ENCODE peak calls at places on chromosomes 5 and 9, in five cellular contexts. W is kidney epithelial cell, R is HepG2, J is BJ, Q is skeletal muscle cell. T is an unnamed sample.

GRCh38 chr5:101580591-101580990 is 677.5 kb upstream of the ST8SIA4 start:
- DNase-seq in W (peak), R (no peak), J (no peak), Q (no peak), T (no peak)

GRCh38 chr5:36373527-36374086 is 71.9 kb upstream of the RANBP3L start:
- DNase-seq in W (peak), R (peak), J (no peak), Q (peak), T (peak)

GRCh38 chr5:180599981-180600553 is 8.8 kb upstream of the SCGB3A1 start:
- DNase-seq in W (no peak), R (no peak), J (no peak), Q (no peak), T (no peak)

GRCh38 chr9:68934319-68934644 is 79.6 kb downstream of the PRKACG start:
- DNase-seq in W (no peak), R (no peak), J (no peak), Q (no peak), T (no peak)

GRCh38 chr5:127133071-127133470 is 59.8 kb upstream of the C5orf63 start:
- DNase-seq in W (no peak), R (no peak), J (no peak), Q (no peak), T (no peak)

GRCh38 chr9:92377904-92378303 is 26.5 kb downstream of the OGN start:
- DNase-seq in W (no peak), R (no peak), J (no peak), Q (no peak), T (no peak)

GRCh38 chr9:18980124-18980660 is 52.8 kb downstream of the SAXO1 start:
- DNase-seq in W (no peak), R (no peak), J (no peak), Q (no peak), T (no peak)

GRCh38 chr9:93600504-93600903 is 24.1 kb downstream of the PHF2 start:
- DNase-seq in W (no peak), R (no peak), J (no peak), Q (no peak), T (no peak)

GRCh38 chr5:10990626-10991025 is 229.6 kb upstream of the DAP start:
- DNase-seq in W (no peak), R (no peak), J (no peak), Q (no peak), T (no peak)

GRCh38 chr9:109399258-109399767 is 78.5 kb upstream of the EPB41L4B start:
- DNase-seq in W (no peak), R (no peak), J (no peak), Q (no peak), T (no peak)

GRCh38 chr5:118687085-118687484 is 301.3 kb downstream of the DTWD2 start:
- DNase-seq in W (no peak), R (no peak), J (no peak), Q (no peak), T (no peak)
- H3K4me3 ChIP-seq in W (no peak), R (no peak), J (no peak), Q (no peak), T (no peak)

GRCh38 chr9:4299006-4299795 is 667 bp downstream of the GLIS3 start:
- DNase-seq in W (no peak), R (no peak), J (no peak), Q (no peak), T (no peak)

GRCh38 chr9:4297795-4298254 is 2.0 kb downstream of the GLIS3 start:
- DNase-seq in W (no peak), R (peak), J (no peak), Q (no peak), T (no peak)

GRCh38 chr9:4298255-4299005 is 1.4 kb downstream of the GLIS3 start:
- DNase-seq in W (no peak), R (no peak), J (no peak), Q (no peak), T (no peak)

GRCh38 chr9:4296217-4296616 is 3.7 kb downstream of the GLIS3 start:
- DNase-seq in W (no peak), R (no peak), J (no peak), Q (no peak), T (no peak)

GRCh38 chr9:4297151-4297794 is 2.6 kb downstream of the GLIS3 start:
- DNase-seq in W (no peak), R (peak), J (no peak), Q (peak), T (peak)
- H3K4me3 ChIP-seq in W (peak), R (peak), J (peak), Q (peak), T (peak)

DNA sequence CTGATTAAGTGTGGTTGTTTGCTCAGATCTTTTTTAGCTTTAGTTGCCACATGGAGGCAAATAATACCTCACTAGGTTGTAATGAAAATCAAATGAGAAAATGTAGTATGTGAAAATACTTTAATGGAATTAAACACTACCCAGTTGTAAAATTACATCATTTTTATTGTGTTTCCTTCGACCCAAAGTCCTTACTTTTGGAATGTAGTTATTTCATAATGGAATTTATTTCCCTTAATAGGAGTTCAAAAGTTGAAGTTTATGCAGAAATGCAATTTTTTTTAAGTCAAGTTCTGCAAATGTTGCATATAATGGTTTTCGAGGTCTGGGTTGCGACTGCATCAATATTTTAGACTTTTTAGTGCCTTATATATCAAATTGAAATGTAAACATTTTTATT is 31.0 kb downstream of the TNPO1 start:
- DNase-seq in W (no peak), R (no peak), J (peak), Q (no peak), T (no peak)
- H3K4me3 ChIP-seq in W (no peak), R (peak), J (peak), Q (peak), T (peak)

GRCh38 chr5:93582677-93583524 is at the start of gene NR2F1:
- DNase-seq in W (peak), R (peak), J (peak), Q (peak), T (peak)
- H3K4me3 ChIP-seq in W (peak), R (peak), J (peak), Q (peak), T (peak)

GRCh38 chr5:132489871-132490483 is 596 bp downstream of the IRF1 start:
- DNase-seq in W (no peak), R (no peak), J (no peak), Q (no peak), T (no peak)

GRCh38 chr5:132489051-132489770 is 1.4 kb downstream of the IRF1 start:
- DNase-seq in W (no peak), R (no peak), J (no peak), Q (no peak), T (no peak)

GRCh38 chr5:132487841-132488555 is 2.6 kb downstream of the IRF1 start:
- DNase-seq in W (no peak), R (no peak), J (no peak), Q (no peak), T (no peak)

GRCh38 chr5:132487095-132487428 is 3.5 kb downstream of the IRF1 start:
- DNase-seq in W (no peak), R (no peak), J (no peak), Q (no peak), T (no peak)

GRCh38 chr5:132488590-132488989 is 2.0 kb downstream of the IRF1 start:
- DNase-seq in W (no peak), R (no peak), J (no peak), Q (no peak), T (no peak)
- H3K4me3 ChIP-seq in W (no peak), R (no peak), J (peak), Q (peak), T (peak)

T was measured in HFF-Myc.